ENCODE peak calls at places on chromosomes 2 and 18, in ten cellular contexts. B, O, S, I, K, Y, T, V, E and N are unnamed samples.

GRCh38 chr2:111028720-111029119 is 92.0 kb upstream of the BCL2L11 start:
- DNase-seq in B (peak; percentile 5), O (no peak), S (no peak), I (peak; percentile 26), K (no peak), Y (peak; percentile 40), T (peak; percentile 34), V (peak; percentile 23), E (no peak), N (no peak)

GRCh38 chr2:218229239-218229638 is 12.2 kb downstream of the ARPC2 start:
- DNase-seq in B (no peak), O (no peak), S (no peak), I (peak; percentile 88), K (no peak), Y (no peak), T (no peak), V (no peak), E (no peak), N (peak; percentile 17)

GRCh38 chr2:20627712-20628380 is 23.1 kb downstream of the HS1BP3 start:
- DNase-seq in B (no peak), O (no peak), S (no peak), I (no peak), K (no peak), Y (no peak), T (no peak), V (no peak), E (no peak), N (no peak)

GRCh38 chr2:105518897-105519296 is 120.0 kb upstream of the FHL2 start:
- DNase-seq in B (no peak), O (peak; percentile 10), S (no peak), I (no peak), K (peak; percentile 70), Y (no peak), T (peak; percentile 87), V (no peak), E (peak; percentile 19), N (no peak)

GRCh38 chr2:138846216-138846821 is 66.1 kb upstream of the NXPH2 start:
- DNase-seq in B (no peak), O (no peak), S (no peak), I (peak; percentile 41), K (no peak), Y (peak; percentile 21), T (no peak), V (no peak), E (peak; percentile 34), N (no peak)

GRCh38 chr2:191276792-191277465 is 31.7 kb downstream of the MYO1B start:
- DNase-seq in B (no peak), O (no peak), S (no peak), I (no peak), K (no peak), Y (no peak), T (no peak), V (no peak), E (no peak), N (no peak)

GRCh38 chr2:33583194-33583938 is 15.7 kb downstream of the FAM98A start:
- DNase-seq in B (no peak), O (no peak), S (no peak), I (peak; percentile 64), K (no peak), Y (no peak), T (no peak), V (no peak), E (peak; percentile 36), N (no peak)

GRCh38 chr2:141508086-141508749 is 622.6 kb downstream of the LRP1B start:
- DNase-seq in B (no peak), O (no peak), S (no peak), I (no peak), K (no peak), Y (no peak), T (no peak), V (no peak), E (no peak), N (no peak)

GRCh38 chr2:71703981-71704545 is 250.7 kb downstream of the DYSF start:
- DNase-seq in B (no peak), O (no peak), S (no peak), I (no peak), K (no peak), Y (no peak), T (no peak), V (no peak), E (no peak), N (no peak)

GRCh38 chr18:35949090-35949489 is 23.4 kb upstream of the RMP24 start:
- DNase-seq in B (no peak), O (no peak), S (no peak), I (no peak), K (no peak), Y (no peak), T (no peak), V (no peak), E (no peak), N (no peak)

GRCh38 chr2:159612255-159612901 is 4.0 kb downstream of the BAZ2B start:
- DNase-seq in B (no peak), O (no peak), S (no peak), I (peak; percentile 37), K (no peak), Y (no peak), T (no peak), V (no peak), E (no peak), N (no peak)

GRCh38 chr18:79493801-79494211 is 98.1 kb downstream of the NFATC1 start:
- DNase-seq in B (no peak), O (no peak), S (no peak), I (no peak), K (no peak), Y (no peak), T (no peak), V (no peak), E (no peak), N (no peak)

GRCh38 chr18:31195063-31195462 is 32.4 kb upstream of the DSC1 start:
- DNase-seq in B (no peak), O (no peak), S (no peak), I (no peak), K (no peak), Y (no peak), T (no peak), V (no peak), E (no peak), N (no peak)

GRCh38 chr2:229180658-229181057 is 90.4 kb downstream of the PID1 start:
- DNase-seq in B (no peak), O (no peak), S (no peak), I (peak; percentile 6), K (no peak), Y (no peak), T (no peak), V (no peak), E (no peak), N (no peak)

GRCh38 chr2:112155331-112156151 is 17.4 kb downstream of the FBLN7 start:
- DNase-seq in B (no peak), O (no peak), S (no peak), I (peak; percentile 33), K (no peak), Y (no peak), T (no peak), V (peak; percentile 17), E (no peak), N (no peak)

GRCh38 chr18:43013489-43013888 is 102.0 kb downstream of the RIT2 start:
- DNase-seq in B (no peak), O (no peak), S (no peak), I (no peak), K (no peak), Y (no peak), T (no peak), V (no peak), E (no peak), N (no peak)

GRCh38 chr2:85768713-85769112 is 14.9 kb downstream of the ATOH8 start:
- DNase-seq in B (no peak), O (peak; percentile 51), S (no peak), I (peak; percentile 80), K (no peak), Y (no peak), T (no peak), V (peak; percentile 82), E (no peak), N (peak; percentile 51)

GRCh38 chr2:128921740-128922139 is 603.1 kb upstream of the HS6ST1 start:
- DNase-seq in B (no peak), O (no peak), S (no peak), I (no peak), K (no peak), Y (no peak), T (no peak), V (no peak), E (no peak), N (no peak)

GRCh38 chr2:113098061-113098460 is 29.3 kb upstream of the IL1RN start:
- DNase-seq in B (no peak), O (no peak), S (no peak), I (no peak), K (no peak), Y (no peak), T (peak; percentile 19), V (no peak), E (no peak), N (no peak)

GRCh38 chr18:137327-137726 is 21.0 kb upstream of the USP14 start:
- DNase-seq in B (no peak), O (no peak), S (no peak), I (no peak), K (no peak), Y (no peak), T (no peak), V (no peak), E (no peak), N (no peak)
- TF ChIP-seq POLR2AphosphoS5 in B (no peak), O (no peak), S (no peak), I (no peak), K (no peak), Y (no peak), T (no peak), V (no peak), E (no peak), N (no peak)

GRCh38 chr2:15814946-15815345 is 125.4 kb upstream of the MYCN start:
- DNase-seq in B (no peak), O (no peak), S (no peak), I (no peak), K (no peak), Y (no peak), T (no peak), V (no peak), E (no peak), N (no peak)
- H3K9me3 ChIP-seq in B (no peaks in the 10 kb centered on the region), O (no peaks in the 10 kb centered on the region), S (no peaks in the 10 kb centered on the region), I (no peaks in the 10 kb centered on the region), K (no peaks in the 10 kb centered on the region), Y (no peaks in the 10 kb centered on the region), T (no peaks in the 10 kb centered on the region), V (no peaks in the 10 kb centered on the region), E (no peaks in the 10 kb centered on the region), N (no peaks in the 10 kb centered on the region)

DNA sequence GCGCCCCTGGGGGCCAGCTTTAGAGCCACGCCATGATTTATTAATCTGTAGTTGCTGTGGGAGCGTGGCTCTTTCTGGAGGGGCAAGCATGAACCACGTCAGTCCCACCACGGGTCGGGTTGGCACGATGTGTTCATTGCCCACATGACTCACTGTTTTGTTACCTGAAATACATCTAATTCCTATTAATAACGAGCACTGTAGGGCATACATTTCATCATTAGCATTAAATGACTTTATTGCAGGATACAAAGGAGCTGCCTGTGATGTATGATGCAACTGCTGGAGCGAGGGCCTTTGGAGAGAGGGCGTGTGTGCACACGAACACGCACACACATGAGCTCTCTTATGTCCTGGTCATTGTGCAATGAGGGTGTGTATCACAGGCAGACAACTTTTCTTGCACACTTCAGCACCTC is 127.0 kb downstream of the INHBB start:
- DNase-seq in B (no peak), O (no peak), S (peak; percentile 38), I (no peak), K (no peak), Y (no peak), T (no peak), V (no peak), E (no peak), N (peak; percentile 43)
- TF ChIP-seq POLR2A in B (no peak), O (no peak), S (no peak), I (no peak), K (no peak), Y (no peak), T (no peak), V (no peak), E (no peak), N (no peak)

GRCh38 chr2:42771546-42772153 is 7.7 kb upstream of the OXER1 start:
- DNase-seq in B (no peak), O (no peak), S (no peak), I (no peak), K (peak; percentile 72), Y (no peak), T (no peak), V (peak; percentile 20), E (no peak), N (no peak)
- TF ChIP-seq POLR2AphosphoS5 in B (no peak), O (no peak), S (no peak), I (no peak), K (no peak), Y (no peak), T (no peak), V (no peak), E (no peak), N (no peak)